ENCODE peak calls at places on chromosomes 13 and 19, in seven cellular contexts. One of them, this sample, is unnamed.
A peak's percentile ranks its signal among the peaks of the same experiment; 100 is the strongest.

GRCh38 chr13:60358453-60358852 is 38.6 kb upstream of the TDRD3 start:
- DNase-seq in left lung: no peak
- DNase-seq in adrenal gland: no peak
- DNase-seq in GM12865: no peak
- DNase-seq in effector memory CD4-positive, alpha-beta T cell: no peak
- DNase-seq in left ventricle myocardium inferior: no peak
- DNase-seq in H1: no peak
- DNase-seq in this sample: no peak

GRCh38 chr13:82058364-82058763 is 1717.4 kb upstream of the SPRY2 start:
- DNase-seq in left lung: no peak
- DNase-seq in adrenal gland: no peak
- DNase-seq in GM12865: no peak
- DNase-seq in effector memory CD4-positive, alpha-beta T cell: no peak
- DNase-seq in left ventricle myocardium inferior: no peak
- DNase-seq in H1: no peak
- DNase-seq in this sample: no peak

GRCh38 chr19:29812080-29812880 is 489 bp downstream of the CCNE1 start:
- DNase-seq in left lung: no peak
- DNase-seq in adrenal gland: peak; percentile 55
- DNase-seq in GM12865: peak; percentile 23
- DNase-seq in effector memory CD4-positive, alpha-beta T cell: no peak
- DNase-seq in left ventricle myocardium inferior: peak; percentile 20
- DNase-seq in H1: peak; percentile 55
- DNase-seq in this sample: no peak

GRCh38 chr19:30254789-30255188 is 117.4 kb upstream of the ZNF536 start:
- DNase-seq in left lung: no peak
- DNase-seq in adrenal gland: no peak
- DNase-seq in GM12865: no peak
- DNase-seq in effector memory CD4-positive, alpha-beta T cell: no peak
- DNase-seq in left ventricle myocardium inferior: no peak
- DNase-seq in H1: no peak
- DNase-seq in this sample: no peak

GRCh38 chr19:12884926-12885748 is 1.9 kb downstream of the KLF1 start:
- DNase-seq in left lung: peak; percentile 88
- DNase-seq in adrenal gland: no peak
- DNase-seq in GM12865: peak; percentile 89
- DNase-seq in effector memory CD4-positive, alpha-beta T cell: peak; percentile 78
- DNase-seq in left ventricle myocardium inferior: peak; percentile 60
- DNase-seq in H1: peak; percentile 99
- DNase-seq in this sample: peak; percentile 71

GRCh38 chr13:94318418-94318817 is 161.1 kb downstream of the DCT start:
- DNase-seq in left lung: no peak
- DNase-seq in adrenal gland: no peak
- DNase-seq in GM12865: no peak
- DNase-seq in effector memory CD4-positive, alpha-beta T cell: no peak
- DNase-seq in left ventricle myocardium inferior: no peak
- DNase-seq in H1: no peak
- DNase-seq in this sample: no peak

GRCh38 chr13:110546933-110547332 is 14.6 kb downstream of the RAB20 start:
- DNase-seq in left lung: peak; percentile 88
- DNase-seq in adrenal gland: peak; percentile 99
- DNase-seq in GM12865: no peak
- DNase-seq in effector memory CD4-positive, alpha-beta T cell: no peak
- DNase-seq in left ventricle myocardium inferior: peak; percentile 78
- DNase-seq in H1: no peak
- DNase-seq in this sample: no peak

GRCh38 chr13:77300176-77301141 is 26.4 kb downstream of the MYCBP2 start:
- DNase-seq in left lung: no peak
- DNase-seq in adrenal gland: no peak
- DNase-seq in GM12865: peak; percentile 41
- DNase-seq in effector memory CD4-positive, alpha-beta T cell: no peak
- DNase-seq in left ventricle myocardium inferior: no peak
- DNase-seq in H1: no peak
- DNase-seq in this sample: no peak

GRCh38 chr13:113454936-113455335 is 1.6 kb upstream of the ADPRHL1 start:
- DNase-seq in left lung: no peak
- DNase-seq in adrenal gland: peak; percentile 43
- DNase-seq in GM12865: no peak
- DNase-seq in effector memory CD4-positive, alpha-beta T cell: no peak
- DNase-seq in left ventricle myocardium inferior: no peak
- DNase-seq in H1: no peak
- DNase-seq in this sample: no peak

GRCh38 chr19:19459099-19459498 is 53.6 kb downstream of the GATAD2A start:
- DNase-seq in left lung: no peak
- DNase-seq in adrenal gland: no peak
- DNase-seq in GM12865: peak; percentile 50
- DNase-seq in effector memory CD4-positive, alpha-beta T cell: no peak
- DNase-seq in left ventricle myocardium inferior: no peak
- DNase-seq in H1: no peak
- DNase-seq in this sample: no peak

GRCh38 chr19:42271045-42271419 is 2.0 kb downstream of the CIC start:
- DNase-seq in left lung: peak; percentile 34
- DNase-seq in adrenal gland: peak; percentile 73
- DNase-seq in GM12865: no peak
- DNase-seq in effector memory CD4-positive, alpha-beta T cell: no peak
- DNase-seq in left ventricle myocardium inferior: no peak
- DNase-seq in H1: no peak
- DNase-seq in this sample: no peak

GRCh38 chr19:58353717-58354477 is 605 bp upstream of the A1BG start:
- DNase-seq in left lung: no peak
- DNase-seq in adrenal gland: no peak
- DNase-seq in GM12865: no peak
- DNase-seq in effector memory CD4-positive, alpha-beta T cell: no peak
- DNase-seq in left ventricle myocardium inferior: no peak
- DNase-seq in H1: no peak
- DNase-seq in this sample: no peak

GRCh38 chr19:39074205-39074692 is 9.9 kb upstream of the ACP7 start:
- DNase-seq in left lung: no peak
- DNase-seq in adrenal gland: no peak
- DNase-seq in GM12865: no peak
- DNase-seq in effector memory CD4-positive, alpha-beta T cell: no peak
- DNase-seq in left ventricle myocardium inferior: no peak
- DNase-seq in H1: no peak
- DNase-seq in this sample: no peak

GRCh38 chr13:108269601-108270328 is at the start of gene TNFSF13B:
- DNase-seq in left lung: peak; percentile 66
- DNase-seq in adrenal gland: peak; percentile 74
- DNase-seq in GM12865: peak; percentile 85
- DNase-seq in effector memory CD4-positive, alpha-beta T cell: no peak
- DNase-seq in left ventricle myocardium inferior: peak; percentile 42
- DNase-seq in H1: peak; percentile 60
- DNase-seq in this sample: no peak

GRCh38 chr19:53879145-53880037 is 2.6 kb upstream of the PRKCG start:
- DNase-seq in left lung: peak; percentile 92
- DNase-seq in adrenal gland: peak; percentile 92
- DNase-seq in GM12865: no peak
- DNase-seq in effector memory CD4-positive, alpha-beta T cell: peak; percentile 50
- DNase-seq in left ventricle myocardium inferior: peak; percentile 94
- DNase-seq in H1: peak; percentile 100
- DNase-seq in this sample: peak; percentile 75

GRCh38 chr19:53878786-53879144 is 3.2 kb upstream of the PRKCG start:
- DNase-seq in left lung: no peak
- DNase-seq in adrenal gland: no peak
- DNase-seq in GM12865: no peak
- DNase-seq in effector memory CD4-positive, alpha-beta T cell: no peak
- DNase-seq in left ventricle myocardium inferior: no peak
- DNase-seq in H1: no peak
- DNase-seq in this sample: no peak

GRCh38 chr19:53881482-53882390 is at the start of gene PRKCG:
- DNase-seq in left lung: no peak
- DNase-seq in adrenal gland: no peak
- DNase-seq in GM12865: no peak
- DNase-seq in effector memory CD4-positive, alpha-beta T cell: peak; percentile 61
- DNase-seq in left ventricle myocardium inferior: peak; percentile 29
- DNase-seq in H1: peak; percentile 89
- DNase-seq in this sample: peak; percentile 81

GRCh38 chr19:53882391-53883050 is 524 bp downstream of the PRKCG start:
- DNase-seq in left lung: no peak
- DNase-seq in adrenal gland: no peak
- DNase-seq in GM12865: no peak
- DNase-seq in effector memory CD4-positive, alpha-beta T cell: no peak
- DNase-seq in left ventricle myocardium inferior: no peak
- DNase-seq in H1: peak; percentile 63
- DNase-seq in this sample: no peak

DNA sequence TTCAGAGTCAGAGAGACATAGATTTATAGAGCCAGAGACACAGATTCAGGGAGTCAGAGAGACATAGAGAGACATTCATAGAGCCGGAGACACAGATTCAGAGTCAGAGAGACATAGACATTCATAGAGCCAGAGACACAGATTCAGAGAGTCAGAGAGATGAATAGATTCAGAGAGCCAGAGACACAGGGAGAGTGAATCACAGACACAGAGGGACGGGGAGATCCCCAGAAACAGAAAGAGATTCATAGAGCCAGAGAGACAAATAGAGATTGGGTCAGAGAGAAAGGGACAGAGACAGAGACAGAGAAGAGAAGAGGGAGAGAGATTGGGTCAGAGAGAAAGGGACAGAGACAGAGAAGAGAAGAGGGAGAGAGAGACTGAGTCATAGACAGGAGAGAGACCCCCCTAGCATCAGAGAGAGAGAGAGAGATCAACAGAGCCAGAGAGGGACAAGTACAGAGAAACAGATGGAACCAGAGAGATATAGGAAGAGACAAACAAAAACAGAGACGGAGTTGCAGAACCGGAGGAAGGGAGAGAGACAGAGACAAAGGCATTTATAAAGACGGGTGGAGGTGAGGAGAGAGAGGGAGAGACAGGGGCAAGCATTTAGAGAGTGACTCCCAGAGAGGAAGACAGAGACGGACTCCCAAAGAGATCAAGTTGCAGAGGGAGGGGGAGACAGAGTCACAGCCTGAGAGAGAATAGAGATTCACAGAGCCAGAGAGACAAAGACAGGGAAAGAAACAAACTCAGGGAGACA is 1.1 kb upstream of the PRKCG start:
- DNase-seq in left lung: no peak
- DNase-seq in adrenal gland: no peak
- DNase-seq in GM12865: no peak
- DNase-seq in effector memory CD4-positive, alpha-beta T cell: no peak
- DNase-seq in left ventricle myocardium inferior: no peak
- DNase-seq in H1: no peak
- DNase-seq in this sample: no peak
- H3K4me3 ChIP-seq in left lung: no peak overlapping the region
- H3K4me3 ChIP-seq in adrenal gland: no peak overlapping the region
- H3K4me3 ChIP-seq in GM12865: no peak overlapping the region
- H3K4me3 ChIP-seq in effector memory CD4-positive, alpha-beta T cell: no peak overlapping the region
- H3K4me3 ChIP-seq in left ventricle myocardium inferior: no peak overlapping the region
- H3K4me3 ChIP-seq in H1: peak overlapping the region; percentile 77
- H3K4me3 ChIP-seq in this sample: peak overlapping the region; percentile 54

GRCh38 chr13:35478384-35479222 is 2.1 kb upstream of the MAB21L1 start:
- DNase-seq in left lung: no peak
- DNase-seq in adrenal gland: peak; percentile 63
- DNase-seq in GM12865: peak; percentile 2
- DNase-seq in effector memory CD4-positive, alpha-beta T cell: no peak
- DNase-seq in left ventricle myocardium inferior: no peak
- DNase-seq in H1: peak; percentile 74
- DNase-seq in this sample: no peak

GRCh38 chr13:35474551-35474950 is 1.9 kb downstream of the MAB21L1 start:
- DNase-seq in left lung: no peak
- DNase-seq in adrenal gland: no peak
- DNase-seq in GM12865: no peak
- DNase-seq in effector memory CD4-positive, alpha-beta T cell: no peak
- DNase-seq in left ventricle myocardium inferior: no peak
- DNase-seq in H1: no peak
- DNase-seq in this sample: no peak

GRCh38 chr13:35475960-35476943 is at the start of gene MAB21L1:
- DNase-seq in left lung: no peak
- DNase-seq in adrenal gland: peak; percentile 91
- DNase-seq in GM12865: peak; percentile 33
- DNase-seq in effector memory CD4-positive, alpha-beta T cell: no peak
- DNase-seq in left ventricle myocardium inferior: no peak
- DNase-seq in H1: peak; percentile 59
- DNase-seq in this sample: no peak

GRCh38 chr13:35472308-35473008 is 4.0 kb downstream of the MAB21L1 start:
- DNase-seq in left lung: no peak
- DNase-seq in adrenal gland: no peak
- DNase-seq in GM12865: no peak
- DNase-seq in effector memory CD4-positive, alpha-beta T cell: no peak
- DNase-seq in left ventricle myocardium inferior: no peak
- DNase-seq in H1: no peak
- DNase-seq in this sample: peak; percentile 32

GRCh38 chr13:35475131-35475959 is 1.1 kb downstream of the MAB21L1 start:
- DNase-seq in left lung: no peak
- DNase-seq in adrenal gland: peak; percentile 70
- DNase-seq in GM12865: peak; percentile 44
- DNase-seq in effector memory CD4-positive, alpha-beta T cell: no peak
- DNase-seq in left ventricle myocardium inferior: no peak
- DNase-seq in H1: peak; percentile 71
- DNase-seq in this sample: no peak
- H3K4me3 ChIP-seq in left lung: no peak overlapping the region
- H3K4me3 ChIP-seq in adrenal gland: peak overlapping the region; percentile 14
- H3K4me3 ChIP-seq in GM12865: peak overlapping the region; percentile 72
- H3K4me3 ChIP-seq in effector memory CD4-positive, alpha-beta T cell: peak overlapping the region; percentile 29
- H3K4me3 ChIP-seq in left ventricle myocardium inferior: peak overlapping the region; percentile 68
- H3K4me3 ChIP-seq in H1: peak overlapping the region; percentile 63
- H3K4me3 ChIP-seq in this sample: no peak overlapping the region

GRCh38 chr13:51208707-51209106 is 13.5 kb upstream of the FAM124A start:
- DNase-seq in left lung: no peak
- DNase-seq in adrenal gland: no peak
- DNase-seq in GM12865: no peak
- DNase-seq in effector memory CD4-positive, alpha-beta T cell: no peak
- DNase-seq in left ventricle myocardium inferior: no peak
- DNase-seq in H1: peak; percentile 39
- DNase-seq in this sample: no peak

GRCh38 chr13:51212808-51213728 is 9.1 kb upstream of the FAM124A start:
- DNase-seq in left lung: no peak
- DNase-seq in adrenal gland: no peak
- DNase-seq in GM12865: no peak
- DNase-seq in effector memory CD4-positive, alpha-beta T cell: no peak
- DNase-seq in left ventricle myocardium inferior: no peak
- DNase-seq in H1: peak; percentile 23
- DNase-seq in this sample: no peak

GRCh38 chr13:51207881-51208280 is 14.3 kb upstream of the FAM124A start:
- DNase-seq in left lung: no peak
- DNase-seq in adrenal gland: no peak
- DNase-seq in GM12865: no peak
- DNase-seq in effector memory CD4-positive, alpha-beta T cell: no peak
- DNase-seq in left ventricle myocardium inferior: no peak
- DNase-seq in H1: peak; percentile 16
- DNase-seq in this sample: no peak

DNA sequence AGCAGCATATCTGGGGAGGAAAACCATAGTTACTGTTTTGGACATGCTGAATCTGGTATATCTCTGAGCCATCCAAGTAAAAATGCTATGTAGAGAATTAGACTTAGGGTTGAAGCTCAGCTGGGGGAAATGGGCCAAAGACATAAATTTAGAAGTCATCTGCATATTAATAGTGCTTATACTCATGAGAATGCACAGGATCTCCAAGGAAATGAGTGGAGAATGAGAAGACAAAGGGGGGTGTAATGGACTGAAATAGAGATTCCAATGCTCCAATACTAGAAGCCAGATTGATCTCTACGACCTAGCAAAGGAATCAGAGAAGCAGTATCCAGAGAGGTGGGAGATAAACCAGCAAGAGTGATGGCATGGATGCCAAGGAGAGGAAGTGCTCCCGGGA is 10.3 kb upstream of the FAM124A start:
- DNase-seq in left lung: no peak
- DNase-seq in adrenal gland: no peak
- DNase-seq in GM12865: no peak
- DNase-seq in effector memory CD4-positive, alpha-beta T cell: no peak
- DNase-seq in left ventricle myocardium inferior: no peak
- DNase-seq in H1: peak; percentile 24
- DNase-seq in this sample: no peak
- H3K4me3 ChIP-seq in left lung: no peak overlapping the region
- H3K4me3 ChIP-seq in adrenal gland: no peak overlapping the region
- H3K4me3 ChIP-seq in GM12865: no peak overlapping the region
- H3K4me3 ChIP-seq in effector memory CD4-positive, alpha-beta T cell: no peak overlapping the region
- H3K4me3 ChIP-seq in left ventricle myocardium inferior: no peak overlapping the region
- H3K4me3 ChIP-seq in H1: no peak overlapping the region
- H3K4me3 ChIP-seq in this sample: no peak overlapping the region

GRCh38 chr19:1018932-1019615 is 1.8 kb downstream of the TMEM259 start:
- DNase-seq in left lung: no peak
- DNase-seq in adrenal gland: no peak
- DNase-seq in GM12865: peak; percentile 41
- DNase-seq in effector memory CD4-positive, alpha-beta T cell: no peak
- DNase-seq in left ventricle myocardium inferior: peak; percentile 15
- DNase-seq in H1: no peak
- DNase-seq in this sample: no peak
- H3K4me3 ChIP-seq in left lung: peak overlapping the region; percentile 71
- H3K4me3 ChIP-seq in adrenal gland: no peak overlapping the region
- H3K4me3 ChIP-seq in GM12865: peak overlapping the region; percentile 68
- H3K4me3 ChIP-seq in effector memory CD4-positive, alpha-beta T cell: peak overlapping the region; percentile 91
- H3K4me3 ChIP-seq in left ventricle myocardium inferior: peak overlapping the region; percentile 89
- H3K4me3 ChIP-seq in H1: peak overlapping the region; percentile 96
- H3K4me3 ChIP-seq in this sample: peak overlapping the region; percentile 97

This sample was measured in Jurkat, Clone E6-1.